ENCODE peak calls at places on chromosomes 1 and 21, in four cellular contexts. E, Y, V and J are unnamed samples.

GRCh38 chr1:183757061-183757460 is 47.9 kb upstream of the RGL1 start:
- DNase-seq in E (no peak), Y (peak), V (no peak), J (no peak)

GRCh38 chr1:225409051-225409450 is 18.8 kb downstream of the LBR start:
- DNase-seq in E (peak), Y (no peak), V (no peak), J (no peak)

GRCh38 chr1:201636581-201636980 is 97.7 kb downstream of the NAV1 start:
- DNase-seq in E (no peak), Y (peak), V (no peak), J (no peak)

GRCh38 chr1:54052470-54052933 is 502 bp downstream of the TMEM59 start:
- DNase-seq in E (peak), Y (peak), V (no peak), J (no peak)

GRCh38 chr1:67710417-67710816 is 25.4 kb downstream of the GADD45A start:
- DNase-seq in E (no peak), Y (peak), V (no peak), J (no peak)

GRCh38 chr1:3981261-3981660 is 81.2 kb upstream of the C1orf174 start:
- DNase-seq in E (peak), Y (no peak), V (no peak), J (no peak)

GRCh38 chr1:165616054-165616612 is 14.9 kb upstream of the MGST3 start:
- DNase-seq in E (no peak), Y (no peak), V (no peak), J (no peak)

GRCh38 chr1:28984311-28984684 is 69.9 kb downstream of the EPB41 start:
- DNase-seq in E (no peak), Y (no peak), V (no peak), J (no peak)

GRCh38 chr1:33025180-33025569 is 11.5 kb downstream of the AK2 start:
- DNase-seq in E (no peak), Y (no peak), V (no peak), J (no peak)

GRCh38 chr21:45154511-45155508 is 80.4 kb downstream of the ADARB1 start:
- DNase-seq in E (no peak), Y (peak), V (no peak), J (no peak)

GRCh38 chr1:18649713-18650370 is 19.2 kb downstream of the PAX7 start:
- DNase-seq in E (no peak), Y (no peak), V (no peak), J (no peak)

GRCh38 chr1:230518511-230518910 is 92.4 kb upstream of the PGBD5 start:
- DNase-seq in E (peak), Y (no peak), V (no peak), J (no peak)

GRCh38 chr21:37478821-37479220 is 112.2 kb downstream of the DYRK1A start:
- DNase-seq in E (no peak), Y (no peak), V (no peak), J (no peak)

GRCh38 chr1:22273686-22274681 is 131.1 kb upstream of the WNT4 start:
- DNase-seq in E (no peak), Y (no peak), V (no peak), J (no peak)

GRCh38 chr21:25402134-25402957 is 204.9 kb downstream of the MRPL39 start:
- DNase-seq in E (no peak), Y (no peak), V (no peak), J (no peak)

GRCh38 chr1:47568763-47569162 is 130.9 kb downstream of the FOXD2 start:
- DNase-seq in E (no peak), Y (no peak), V (no peak), J (no peak)

GRCh38 chr1:46128336-46128735 is 4.1 kb downstream of the PIK3R3 start:
- DNase-seq in E (no peak), Y (no peak), V (no peak), J (no peak)

GRCh38 chr1:117612517-117613248 is 6.8 kb downstream of the TENT5C start:
- DNase-seq in E (no peak), Y (no peak), V (no peak), J (no peak)

GRCh38 chr1:4771267-4771666 is 116.9 kb downstream of the AJAP1 start:
- DNase-seq in E (no peak), Y (no peak), V (no peak), J (no peak)

GRCh38 chr1:203661572-203661971 is 34.9 kb downstream of the ATP2B4 start:
- DNase-seq in E (no peak), Y (no peak), V (peak), J (no peak)

GRCh38 chr1:165851034-165851658 is 23.7 kb downstream of the UCK2 start:
- DNase-seq in E (no peak), Y (peak), V (no peak), J (no peak)

GRCh38 chr1:44060830-44061267 is 29.6 kb upstream of the SLC6A9 start:
- DNase-seq in E (no peak), Y (no peak), V (no peak), J (no peak)

GRCh38 chr1:56334027-56334426 is 245.3 kb downstream of the PLPP3 start:
- DNase-seq in E (no peak), Y (no peak), V (no peak), J (no peak)

GRCh38 chr1:89975540-89976125 is 19.3 kb upstream of the ZNF326 start:
- DNase-seq in E (no peak), Y (no peak), V (no peak), J (no peak)

GRCh38 chr21:15804247-15804985 is 74.6 kb downstream of the USP25 start:
- DNase-seq in E (no peak), Y (no peak), V (no peak), J (no peak)

GRCh38 chr1:63322944-63323865 is 838 bp downstream of the FOXD3 start:
- DNase-seq in E (peak), Y (peak), V (no peak), J (no peak)

GRCh38 chr1:108877324-108877812 is 583 bp downstream of the GPSM2 start:
- DNase-seq in E (no peak), Y (peak), V (no peak), J (no peak)

GRCh38 chr1:43206721-43207228 is 34.6 kb downstream of the CFAP57 start:
- DNase-seq in E (peak), Y (peak), V (peak), J (no peak)

GRCh38 chr1:225811622-225812487 is 1.9 kb downstream of the EPHX1 start:
- DNase-seq in E (peak), Y (no peak), V (no peak), J (no peak)

DNA sequence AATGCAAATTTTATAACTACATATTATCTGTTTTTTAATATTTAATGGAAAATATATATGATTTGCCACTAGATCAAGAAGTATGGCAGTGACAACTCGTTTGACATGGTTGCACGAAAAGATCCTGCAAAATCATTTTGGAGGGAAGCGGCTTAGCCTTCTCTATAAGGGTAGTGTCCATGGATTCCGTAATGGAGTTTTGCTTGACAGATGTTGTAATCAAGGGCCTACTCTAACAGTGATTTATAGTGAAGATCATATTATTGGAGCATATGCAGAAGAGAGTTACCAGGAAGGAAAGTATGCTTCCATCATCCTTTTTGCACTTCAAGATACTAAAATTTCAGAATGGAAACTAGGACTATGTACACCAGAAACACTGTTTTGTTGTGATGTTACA is 483 bp downstream of the IFI44 start:
- DNase-seq in E (no peak), Y (peak), V (no peak), J (no peak)
- H3K4me3 ChIP-seq in E (no peak), Y (peak), V (peak), J (peak)

DNA sequence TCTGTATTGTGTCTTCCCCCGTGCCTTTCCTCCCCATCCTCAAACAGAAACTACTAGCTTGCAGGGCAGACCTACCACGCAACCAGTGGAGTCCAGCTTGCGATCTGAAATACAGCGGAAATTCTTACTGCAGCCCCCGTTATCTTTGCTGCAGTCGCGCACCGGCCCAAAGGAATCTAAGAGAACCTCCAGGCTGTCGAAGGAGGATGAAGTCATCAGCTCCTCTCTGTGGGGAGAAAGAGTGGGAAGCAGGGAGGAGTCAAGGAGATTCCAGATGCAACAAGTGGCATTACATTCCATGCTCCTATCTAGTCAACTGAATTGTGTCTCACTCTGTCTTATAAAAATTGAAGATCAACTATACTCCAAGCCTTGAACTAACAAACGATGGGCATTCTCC is 206.9 kb downstream of the ASTN1 start:
- DNase-seq in E (no peak), Y (no peak), V (no peak), J (no peak)
- TF ChIP-seq CTCF in E (no peak), Y (no peak), V (no peak), J (no peak)

GRCh38 chr1:174022976-174023277 is 770 bp upstream of the RC3H1 start:
- DNase-seq in E (no peak), Y (no peak), V (no peak), J (no peak)
- H3K4me3 ChIP-seq in E (peak), Y (peak), V (peak), J (peak)

DNA sequence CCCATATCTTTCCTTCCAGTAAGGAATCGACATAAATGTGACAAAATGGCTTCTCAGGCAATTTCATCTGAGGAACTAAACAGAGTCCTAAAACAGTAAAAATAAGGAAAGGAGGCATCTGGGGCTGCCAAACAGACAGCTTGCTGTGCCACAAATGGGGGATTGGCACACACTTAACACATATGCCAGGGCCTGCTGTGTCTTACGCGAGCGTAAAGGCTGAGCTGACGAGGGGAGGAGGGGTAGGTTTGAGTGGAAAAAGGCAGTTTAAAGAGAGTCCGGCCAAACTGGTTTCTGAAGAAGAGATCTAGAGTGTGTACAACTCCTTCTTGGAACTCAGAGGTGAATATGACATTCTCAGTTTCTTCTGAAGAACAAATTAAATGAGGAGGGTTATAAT is 244.1 kb upstream of the MAP1LC3C start:
- DNase-seq in E (no peak), Y (no peak), V (no peak), J (no peak)
- TF ChIP-seq CTCF in E (no peak), Y (no peak), V (no peak), J (no peak)

DNA sequence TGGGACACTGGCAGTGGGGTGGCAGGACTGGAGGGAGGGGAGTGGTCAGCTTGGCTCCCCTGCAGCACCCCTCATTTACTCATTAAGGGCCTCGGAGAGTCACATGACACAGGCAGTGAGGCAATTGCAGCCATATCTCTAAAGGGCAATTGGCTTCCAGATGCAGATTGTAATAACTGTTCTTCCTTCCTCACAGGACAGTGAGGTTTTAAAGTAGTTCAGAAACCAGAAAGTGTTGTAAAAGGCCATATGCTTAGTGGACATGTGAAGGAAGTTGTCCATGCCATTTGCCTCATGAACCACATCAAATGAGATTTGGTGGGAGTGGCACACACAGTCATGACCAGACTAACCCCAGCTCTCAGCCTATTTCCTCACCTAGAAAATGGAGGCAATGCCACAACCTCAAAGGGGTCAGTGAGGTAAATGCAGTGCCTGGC is 11.1 kb downstream of the MTX1 start:
- DNase-seq in E (peak), Y (no peak), V (no peak), J (no peak)
- H3K4me3 ChIP-seq in E (peak), Y (no peak), V (no peak), J (no peak)

GRCh38 chr1:113874017-113874879 is 2.7 kb upstream of the PTPN22 start:
- DNase-seq in E (peak), Y (peak), V (no peak), J (no peak)
- TF ChIP-seq CTCF in E (peak), Y (peak), V (no peak), J (peak)

GRCh38 chr1:94804442-94804837 is 15.7 kb upstream of the SLC44A3 start:
- DNase-seq in E (no peak), Y (no peak), V (no peak), J (no peak)

GRCh38 chr1:94806451-94806861 is 13.7 kb upstream of the SLC44A3 start:
- DNase-seq in E (no peak), Y (peak), V (no peak), J (no peak)

GRCh38 chr1:94803517-94804441 is 16.4 kb upstream of the SLC44A3 start:
- DNase-seq in E (no peak), Y (peak), V (no peak), J (no peak)

GRCh38 chr1:94807742-94808491 is 12.2 kb upstream of the SLC44A3 start:
- DNase-seq in E (no peak), Y (no peak), V (no peak), J (no peak)

GRCh38 chr1:94805912-94806311 is 14.2 kb upstream of the SLC44A3 start:
- DNase-seq in E (peak), Y (peak), V (no peak), J (no peak)
- H3K4me3 ChIP-seq in E (no peak), Y (peak), V (no peak), J (no peak)

DNA sequence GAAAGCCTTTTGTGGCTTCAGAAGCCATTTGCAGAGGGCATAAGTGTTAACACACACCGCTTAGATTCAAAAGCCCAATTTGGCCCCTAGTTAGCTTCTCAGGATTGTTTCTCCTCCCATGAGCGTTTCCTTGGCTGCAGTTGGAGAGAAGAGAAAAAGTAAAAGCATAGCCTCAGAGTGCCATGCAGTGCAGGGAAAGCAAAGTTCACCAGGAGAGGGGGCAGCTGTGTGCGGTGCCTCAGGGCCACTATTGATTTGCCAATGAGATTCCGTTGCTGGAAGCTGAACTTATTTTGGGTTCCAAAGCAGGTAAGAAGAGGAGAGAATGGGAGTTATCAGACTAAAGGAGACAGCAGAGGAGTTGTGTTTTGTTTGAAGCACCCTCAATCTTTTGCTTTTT is 102.4 kb downstream of the SELENOF start:
- DNase-seq in E (peak), Y (no peak), V (no peak), J (no peak)
- TF ChIP-seq CTCF in E (peak), Y (no peak), V (no peak), J (no peak)